ENCODE peak calls at places on chromosomes 11 and 22, in nine cellular contexts. I is cardiac fibroblast; A is hippocampal formation; F is NCI-H510A treated with DMSO at 0.1 percent for 48 hours; W is amygdala; V is right atrium auricular region; N is activated CD4-positive, alpha-beta T cell treated with anti-CD3 and anti-CD28 coated beads, Interleukin-2, amount 50 U/mL, for 48 hours; J is nephron progenitor cell; G is stimulated activated CD4-positive, alpha-beta T cell treated with anti-CD3 and anti-CD28 coated beads, Interleukin-4, amount 100 ng/mL, for 4 hours. Z is an unnamed sample.

GRCh38 chr22:49944399-49944891 is 16.1 kb upstream of the PIM3 start:
- DNase-seq in I (no peak), A (no peak), F (no peak), W (no peak), V (no peak), N (no peak), J (no peak), G (no peak), Z (no peak)

GRCh38 chr11:11117730-11118129 is 235.3 kb downstream of the CSNK2A3 start:
- DNase-seq in I (no peak), A (no peak), F (peak), W (no peak), V (no peak), N (no peak), J (no peak), G (no peak), Z (no peak)

GRCh38 chr11:72681226-72682153 is 7.3 kb upstream of the PDE2A start:
- DNase-seq in I (no peak), A (peak), F (peak), W (peak), V (no peak), N (no peak), J (no peak), G (no peak), Z (no peak)

GRCh38 chr11:70942593-70942992 is 309.8 kb downstream of the SHANK2 start:
- DNase-seq in I (no peak), A (no peak), F (no peak), W (no peak), V (no peak), N (peak), J (peak), G (no peak), Z (no peak)

GRCh38 chr11:125183641-125184040 is 19.1 kb downstream of the PKNOX2 start:
- DNase-seq in I (no peak), A (no peak), F (no peak), W (no peak), V (no peak), N (no peak), J (no peak), G (no peak), Z (no peak)

GRCh38 chr11:106697058-106697457 is 321.2 kb downstream of the GUCY1A2 start:
- DNase-seq in I (peak), A (no peak), F (no peak), W (no peak), V (no peak), N (no peak), J (no peak), G (no peak), Z (no peak)

GRCh38 chr11:73752216-73752867 is 8.5 kb downstream of the RAB6A start:
- DNase-seq in I (peak), A (no peak), F (no peak), W (no peak), V (no peak), N (no peak), J (no peak), G (no peak), Z (no peak)

GRCh38 chr22:40193429-40194421 is 16.0 kb downstream of the TNRC6B start:
- DNase-seq in I (peak), A (peak), F (no peak), W (no peak), V (no peak), N (no peak), J (no peak), G (no peak), Z (no peak)

GRCh38 chr11:76443254-76443935 is 1.4 kb upstream of the EMSY start:
- DNase-seq in I (peak), A (no peak), F (peak), W (no peak), V (no peak), N (no peak), J (peak), G (no peak), Z (no peak)

GRCh38 chr11:72353861-72354260 is 80.5 kb downstream of the CLPB start:
- DNase-seq in I (peak), A (no peak), F (peak), W (no peak), V (no peak), N (no peak), J (no peak), G (no peak), Z (no peak)

GRCh38 chr11:72140661-72141060 is 5.1 kb downstream of the FOLR3 start:
- DNase-seq in I (no peak), A (no peak), F (no peak), W (no peak), V (no peak), N (no peak), J (no peak), G (no peak), Z (no peak)

GRCh38 chr11:127003260-127003981 is 2.9 kb upstream of the KIRREL3 start:
- DNase-seq in I (no peak), A (no peak), F (peak), W (peak), V (no peak), N (peak), J (peak), G (no peak), Z (no peak)

GRCh38 chr11:119108151-119108856 is 1.2 kb downstream of the C2CD2L start:
- DNase-seq in I (peak), A (peak), F (no peak), W (no peak), V (no peak), N (peak), J (no peak), G (peak), Z (no peak)

GRCh38 chr11:66478823-66479740 is 1.2 kb upstream of the DPP3 start:
- DNase-seq in I (peak), A (no peak), F (no peak), W (no peak), V (peak), N (peak), J (peak), G (peak), Z (no peak)

GRCh38 chr22:39282642-39283311 is 36.6 kb downstream of the RPL3 start:
- DNase-seq in I (peak), A (no peak), F (no peak), W (no peak), V (no peak), N (no peak), J (no peak), G (no peak), Z (no peak)

GRCh38 chr11:105046898-105047579 is 1.9 kb upstream of the CARD16 start:
- DNase-seq in I (peak), A (no peak), F (no peak), W (no peak), V (no peak), N (no peak), J (no peak), G (no peak), Z (no peak)

GRCh38 chr11:68142028-68142412 is 20.8 kb upstream of the CHKA start:
- DNase-seq in I (no peak), A (no peak), F (no peak), W (no peak), V (no peak), N (peak), J (no peak), G (peak), Z (no peak)

GRCh38 chr11:130534525-130534924 is 86.1 kb downstream of the ADAMTS15 start:
- DNase-seq in I (no peak), A (no peak), F (no peak), W (no peak), V (no peak), N (no peak), J (no peak), G (no peak), Z (no peak)

GRCh38 chr22:28025333-28025732 is 106.3 kb upstream of the PITPNB start:
- DNase-seq in I (no peak), A (no peak), F (no peak), W (no peak), V (peak), N (no peak), J (no peak), G (no peak), Z (no peak)

GRCh38 chr11:110772863-110773262 is 60.6 kb upstream of the ARHGAP20 start:
- DNase-seq in I (no peak), A (no peak), F (no peak), W (no peak), V (no peak), N (no peak), J (no peak), G (no peak), Z (no peak)

GRCh38 chr11:77109236-77110019 is 6.8 kb downstream of the OMP start:
- DNase-seq in I (peak), A (no peak), F (no peak), W (no peak), V (no peak), N (no peak), J (no peak), G (no peak), Z (no peak)

GRCh38 chr22:22058649-22059475 is 76.3 kb upstream of the TOP3B start:
- DNase-seq in I (no peak), A (no peak), F (no peak), W (no peak), V (no peak), N (no peak), J (no peak), G (no peak), Z (peak)

GRCh38 chr11:61940466-61940865 is 9.7 kb upstream of the BEST1 start:
- DNase-seq in I (no peak), A (no peak), F (no peak), W (no peak), V (peak), N (no peak), J (no peak), G (no peak), Z (no peak)

GRCh38 chr22:17896552-17896951 is 122.3 kb upstream of the BID start:
- DNase-seq in I (peak), A (no peak), F (peak), W (no peak), V (no peak), N (no peak), J (peak), G (no peak), Z (no peak)

GRCh38 chr11:71086687-71087258 is 165.6 kb downstream of the SHANK2 start:
- DNase-seq in I (peak), A (no peak), F (peak), W (no peak), V (no peak), N (peak), J (peak), G (no peak), Z (no peak)

GRCh38 chr22:47390026-47390970 is 627.8 kb downstream of the TBC1D22A start:
- DNase-seq in I (no peak), A (no peak), F (no peak), W (no peak), V (no peak), N (no peak), J (no peak), G (no peak), Z (no peak)

GRCh38 chr22:30890689-30891442 is 77.7 kb downstream of the MORC2 start:
- DNase-seq in I (peak), A (no peak), F (no peak), W (no peak), V (no peak), N (peak), J (peak), G (peak), Z (peak)

GRCh38 chr22:50186789-50187523 is 1.2 kb downstream of the TRABD start:
- DNase-seq in I (peak), A (no peak), F (no peak), W (no peak), V (no peak), N (no peak), J (no peak), G (no peak), Z (no peak)

GRCh38 chr22:47552024-47552423 is 789.6 kb downstream of the TBC1D22A start:
- DNase-seq in I (no peak), A (no peak), F (no peak), W (no peak), V (peak), N (no peak), J (no peak), G (no peak), Z (no peak)

Z was measured in B cell.